ENCODE peak calls at places on chromosomes 16 and 17, in eight cellular contexts. M is ELR; K is GDM1; L is stomach; P is activated effector memory CD4-positive, alpha-beta T cell treated with anti-CD3 and anti-CD28 coated beads, Interleukin-2, amount 50 U/mL, for 16 hours; I is astrocyte of the cerebellum; Q is activated CD4-positive, CD25-positive, alpha-beta regulatory T cell; S is stimulated activated CD8-positive, alpha-beta memory T cell treated with anti-CD3 and anti-CD28 coated beads, Interleukin-7, amount 100 ng/mL, for 1 hour. E is an unnamed sample.
A peak's percentile ranks its signal among the peaks of the same experiment; 100 is the strongest.

GRCh38 chr17:64358261-64358788 is 32.3 kb downstream of the PECAM1 start:
- DNase-seq in M (no peak), K (no peak), L (no peak), P (no peak), I (no peak), Q (no peak), S (no peak), E (no peak)

GRCh38 chr17:32350662-32351418 is 883 bp downstream of the ZNF207 start:
- DNase-seq in M (peak; percentile 78), K (peak; percentile 9), L (peak; percentile 47), P (peak; percentile 77), I (no peak), Q (no peak), S (no peak), E (peak; percentile 33)

GRCh38 chr16:88782454-88783390 is 2.3 kb downstream of the PIEZO1 start:
- DNase-seq in M (peak; percentile 91), K (no peak), L (no peak), P (peak; percentile 93), I (no peak), Q (no peak), S (no peak), E (no peak)

GRCh38 chr16:2460391-2460713 is 443 bp downstream of the TEDC2 start:
- DNase-seq in M (no peak), K (no peak), L (no peak), P (no peak), I (no peak), Q (no peak), S (no peak), E (no peak)

GRCh38 chr16:73013974-73014373 is 34.0 kb downstream of the ZFHX3 start:
- DNase-seq in M (no peak), K (no peak), L (no peak), P (peak; percentile 33), I (no peak), Q (no peak), S (no peak), E (no peak)

GRCh38 chr17:27810211-27810901 is 10.0 kb upstream of the NOS2 start:
- DNase-seq in M (peak; percentile 9), K (peak; percentile 19), L (no peak), P (peak; percentile 75), I (no peak), Q (no peak), S (no peak), E (no peak)

GRCh38 chr17:44272954-44273353 is 5.0 kb upstream of the SLC4A1 start:
- DNase-seq in M (no peak), K (no peak), L (no peak), P (no peak), I (no peak), Q (no peak), S (no peak), E (no peak)

GRCh38 chr17:76223802-76224201 is 16.5 kb downstream of the RNF157 start:
- DNase-seq in M (no peak), K (no peak), L (no peak), P (no peak), I (no peak), Q (no peak), S (no peak), E (no peak)

GRCh38 chr17:78789149-78789662 is 7.1 kb upstream of the CYTH1 start:
- DNase-seq in M (no peak), K (no peak), L (no peak), P (no peak), I (no peak), Q (no peak), S (no peak), E (no peak)

GRCh38 chr17:10135539-10136257 is 62.7 kb downstream of the GAS7 start:
- DNase-seq in M (peak; percentile 55), K (no peak), L (peak; percentile 34), P (no peak), I (no peak), Q (no peak), S (no peak), E (no peak)

GRCh38 chr17:75814900-75815373 is 29.3 kb downstream of the UNC13D start:
- DNase-seq in M (peak; percentile 93), K (no peak), L (no peak), P (no peak), I (peak; percentile 26), Q (no peak), S (no peak), E (no peak)

GRCh38 chr17:16593356-16594102 is 24.5 kb upstream of the ZNF287 start:
- DNase-seq in M (no peak), K (no peak), L (no peak), P (no peak), I (no peak), Q (no peak), S (no peak), E (no peak)

GRCh38 chr17:35423761-35424160 is 8.5 kb downstream of the SLFN12 start:
- DNase-seq in M (peak; percentile 46), K (no peak), L (no peak), P (no peak), I (no peak), Q (no peak), S (no peak), E (no peak)

GRCh38 chr16:8935989-8936388 is 27.7 kb downstream of the USP7 start:
- DNase-seq in M (no peak), K (no peak), L (no peak), P (no peak), I (no peak), Q (no peak), S (no peak), E (no peak)

GRCh38 chr17:40224707-40225092 is 5.6 kb downstream of the WIPF2 start:
- DNase-seq in M (no peak), K (no peak), L (peak; percentile 40), P (no peak), I (peak; percentile 63), Q (no peak), S (no peak), E (no peak)

GRCh38 chr17:10125761-10126553 is 72.4 kb downstream of the GAS7 start:
- DNase-seq in M (no peak), K (no peak), L (no peak), P (no peak), I (no peak), Q (no peak), S (no peak), E (no peak)

GRCh38 chr17:27980035-27980434 is 62.4 kb upstream of the NLK start:
- DNase-seq in M (peak; percentile 93), K (no peak), L (no peak), P (no peak), I (peak; percentile 38), Q (no peak), S (no peak), E (no peak)

GRCh38 chr17:28412131-28412530 is 6.1 kb upstream of the SLC46A1 start:
- DNase-seq in M (peak; percentile 29), K (no peak), L (no peak), P (no peak), I (no peak), Q (no peak), S (no peak), E (no peak)

GRCh38 chr17:17352836-17353624 is 49.9 kb downstream of the NT5M start:
- DNase-seq in M (no peak), K (no peak), L (no peak), P (peak; percentile 57), I (no peak), Q (no peak), S (no peak), E (no peak)

GRCh38 chr17:44898768-44899073 is 524 bp downstream of the EFTUD2 start:
- DNase-seq in M (peak; percentile 77), K (no peak), L (no peak), P (no peak), I (no peak), Q (no peak), S (no peak), E (no peak)

GRCh38 chr17:79658811-79659207 is 48.0 kb upstream of the RBFOX3 start:
- DNase-seq in M (peak; percentile 45), K (no peak), L (no peak), P (peak; percentile 52), I (no peak), Q (no peak), S (no peak), E (peak; percentile 49)

GRCh38 chr16:62077998-62078397 is 41.8 kb upstream of the CDH8 start:
- DNase-seq in M (no peak), K (no peak), L (no peak), P (no peak), I (no peak), Q (no peak), S (no peak), E (no peak)

GRCh38 chr16:87295259-87295658 is 21.9 kb downstream of the C16orf95 start:
- DNase-seq in M (peak; percentile 54), K (no peak), L (no peak), P (no peak), I (no peak), Q (no peak), S (no peak), E (no peak)

GRCh38 chr17:61875285-61875684 is 12.0 kb upstream of the BRIP1 start:
- DNase-seq in M (no peak), K (no peak), L (no peak), P (no peak), I (no peak), Q (no peak), S (no peak), E (no peak)

GRCh38 chr17:69179227-69179952 is 37.7 kb upstream of the ABCA6 start:
- DNase-seq in M (peak; percentile 50), K (no peak), L (peak; percentile 71), P (no peak), I (peak; percentile 9), Q (no peak), S (no peak), E (no peak)

GRCh38 chr16:15976929-15977637 is 27.7 kb downstream of the ABCC1 start:
- DNase-seq in M (no peak), K (no peak), L (no peak), P (no peak), I (no peak), Q (no peak), S (no peak), E (no peak)

GRCh38 chr17:79664925-79665738 is 54.3 kb upstream of the RBFOX3 start:
- DNase-seq in M (no peak), K (no peak), L (peak; percentile 93), P (no peak), I (no peak), Q (no peak), S (no peak), E (peak; percentile 81)

GRCh38 chr17:78844301-78845005 is 3.8 kb upstream of the USP36 start:
- DNase-seq in M (peak; percentile 75), K (no peak), L (no peak), P (no peak), I (no peak), Q (no peak), S (no peak), E (no peak)

GRCh38 chr17:10729334-10730193 is at the start of gene TMEM220:
- DNase-seq in M (peak; percentile 86), K (no peak), L (peak; percentile 82), P (peak; percentile 72), I (peak; percentile 36), Q (no peak), S (peak; percentile 5), E (peak; percentile 68)

GRCh38 chr16:637081-638018 is 1.2 kb upstream of the METTL26 start:
- DNase-seq in M (peak; percentile 87), K (peak; percentile 86), L (peak; percentile 92), P (peak; percentile 93), I (peak; percentile 65), Q (peak; percentile 82), S (peak; percentile 77), E (peak; percentile 96)

GRCh38 chr17:55726440-55726839 is 3.8 kb upstream of the TMEM100 start:
- DNase-seq in M (peak; percentile 78), K (no peak), L (peak; percentile 30), P (no peak), I (peak; percentile 91), Q (no peak), S (no peak), E (no peak)

GRCh38 chr16:89407282-89407924 is 83.0 kb downstream of the ANKRD11 start:
- DNase-seq in M (no peak), K (no peak), L (no peak), P (peak; percentile 73), I (no peak), Q (no peak), S (no peak), E (no peak)

GRCh38 chr16:47847220-47847970 is 308.4 kb downstream of the ABCC12 start:
- DNase-seq in M (no peak), K (no peak), L (no peak), P (no peak), I (no peak), Q (no peak), S (no peak), E (no peak)

GRCh38 chr17:37489197-37490001 is at the start of gene DUSP14:
- DNase-seq in M (peak; percentile 87), K (peak; percentile 86), L (peak; percentile 82), P (peak; percentile 92), I (no peak), Q (peak; percentile 79), S (peak; percentile 65), E (peak; percentile 74)

E was measured in breast epithelium.